ENCODE peak calls at places on chromosomes 16 and 17, in seven cellular contexts. K is AG09309, L is epithelial cell of esophagus, A is left lung, G is cardiac fibroblast, Z is heart right ventricle, H is right atrium auricular region. W is an unnamed sample.

GRCh38 chr17:58219789-58220183 is 731 bp upstream of the MKS1 start:
- DNase-seq in K (no peak), L (peak), A (no peak), G (no peak), Z (no peak), H (no peak), W (no peak)

GRCh38 chr17:57559634-57560387 is 185.3 kb downstream of the CCDC182 start:
- DNase-seq in K (no peak), L (no peak), A (peak), G (no peak), Z (no peak), H (no peak), W (no peak)

GRCh38 chr17:58564971-58565370 is 50.5 kb upstream of the MTMR4 start:
- DNase-seq in K (no peak), L (no peak), A (no peak), G (no peak), Z (no peak), H (no peak), W (no peak)

GRCh38 chr17:37570527-37571093 is 38.6 kb downstream of the SYNRG start:
- DNase-seq in K (no peak), L (peak), A (no peak), G (peak), Z (peak), H (no peak), W (peak)

GRCh38 chr16:68183033-68183432 is 52.9 kb downstream of the ESRP2 start:
- DNase-seq in K (no peak), L (no peak), A (no peak), G (no peak), Z (no peak), H (no peak), W (no peak)

GRCh38 chr17:4806420-4806769 is 557 bp upstream of the PLD2 start:
- DNase-seq in K (no peak), L (no peak), A (no peak), G (peak), Z (no peak), H (no peak), W (no peak)

GRCh38 chr16:57377080-57377841 is 5.0 kb downstream of the CX3CL1 start:
- DNase-seq in K (no peak), L (peak), A (no peak), G (no peak), Z (no peak), H (no peak), W (peak)

GRCh38 chr16:10983175-10983558 is 38.8 kb downstream of the CLEC16A start:
- DNase-seq in K (no peak), L (peak), A (no peak), G (no peak), Z (no peak), H (no peak), W (no peak)

GRCh38 chr16:53421248-53421647 is 13.0 kb upstream of the RBL2 start:
- DNase-seq in K (no peak), L (no peak), A (peak), G (no peak), Z (no peak), H (no peak), W (no peak)
- TF ChIP-seq CTCF in K (no peak), L (no peak), A (no peak), G (no peak), Z (no peak), H (no peak), W (no peak)

GRCh38 chr17:50055055-50055425 is 870 bp upstream of the ITGA3 start:
- DNase-seq in K (no peak), L (peak), A (no peak), G (no peak), Z (no peak), H (no peak), W (peak)

GRCh38 chr17:50056961-50057330 is 1.0 kb downstream of the ITGA3 start:
- DNase-seq in K (no peak), L (peak), A (no peak), G (peak), Z (no peak), H (peak), W (peak)

GRCh38 chr17:50056217-50056960 is 479 bp downstream of the ITGA3 start:
- DNase-seq in K (no peak), L (peak), A (peak), G (peak), Z (no peak), H (peak), W (peak)

GRCh38 chr17:50057521-50057991 is 1.6 kb downstream of the ITGA3 start:
- DNase-seq in K (no peak), L (no peak), A (no peak), G (no peak), Z (no peak), H (no peak), W (no peak)

GRCh38 chr17:50055426-50056216 is at the start of gene ITGA3:
- DNase-seq in K (peak), L (peak), A (peak), G (peak), Z (peak), H (peak), W (peak)
- H3K4me3 ChIP-seq in K (peak), L (peak), A (peak), G (peak), Z (peak), H (peak), W (peak)

GRCh38 chr17:17661834-17662233 is 19.4 kb upstream of the RAI1 start:
- DNase-seq in K (no peak), L (no peak), A (no peak), G (no peak), Z (no peak), H (no peak), W (no peak)
- TF ChIP-seq CTCF in K (no peak), L (no peak), A (no peak), G (no peak), Z (no peak), H (no peak), W (peak)

DNA sequence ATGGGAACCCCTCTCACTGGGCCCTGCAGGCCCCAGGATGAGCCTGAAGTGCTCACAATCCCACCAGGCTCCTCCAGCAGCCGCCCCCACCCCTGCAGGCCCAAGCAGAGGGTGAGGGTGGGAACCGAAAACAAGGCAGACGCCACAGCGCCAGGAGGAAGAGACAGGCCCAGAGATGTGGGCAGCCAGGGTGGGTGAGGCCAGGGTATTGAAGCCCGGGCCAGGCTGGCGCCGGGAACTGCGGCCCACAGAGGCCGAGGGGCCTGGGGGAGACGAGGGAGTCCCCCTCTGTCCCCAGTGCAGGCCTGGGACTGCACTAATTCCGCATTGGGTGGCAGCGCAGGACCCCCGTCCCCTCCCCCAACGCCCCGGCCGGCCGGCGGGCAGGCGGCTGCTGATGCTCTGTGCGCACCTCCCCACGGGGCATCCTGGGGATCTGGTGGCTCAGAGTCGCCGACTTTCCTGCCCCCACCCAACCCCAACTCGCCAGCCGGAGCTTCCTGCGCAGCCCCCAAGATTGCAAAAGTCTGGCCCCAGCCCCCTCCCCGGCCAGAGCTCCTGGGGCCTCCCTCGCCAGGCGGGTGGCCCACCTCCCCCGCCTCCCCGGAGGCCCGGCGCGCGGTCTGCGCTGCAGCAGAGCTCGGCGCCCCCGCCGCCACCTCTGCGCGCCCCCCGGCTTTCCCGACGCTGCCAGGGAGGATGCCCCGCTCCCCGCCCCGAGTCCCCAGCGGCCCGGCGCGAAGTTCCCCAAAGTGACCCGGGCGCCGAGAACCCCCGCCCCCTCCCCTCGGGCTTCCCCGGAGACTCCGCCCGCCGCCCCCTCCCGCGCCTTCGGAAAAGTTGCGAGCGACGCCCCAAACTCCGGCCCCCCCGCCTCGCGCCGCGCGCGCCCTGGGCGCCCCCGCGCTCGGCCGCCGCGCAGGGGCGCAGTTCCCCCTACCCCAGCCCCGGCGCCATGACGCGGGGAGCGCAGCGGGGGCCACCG is 107.8 kb downstream of the ENGASE start:
- DNase-seq in K (no peak), L (no peak), A (peak), G (no peak), Z (no peak), H (no peak), W (no peak)
- H3K4me3 ChIP-seq in K (no peak), L (no peak), A (no peak), G (no peak), Z (no peak), H (no peak), W (no peak)

GRCh38 chr17:27455914-27456680 is at the start of gene KSR1:
- DNase-seq in K (no peak), L (peak), A (peak), G (peak), Z (peak), H (peak), W (peak)
- TF ChIP-seq CTCF in K (no peak), L (peak), A (no peak), G (peak), Z (peak), H (peak), W (peak)

DNA sequence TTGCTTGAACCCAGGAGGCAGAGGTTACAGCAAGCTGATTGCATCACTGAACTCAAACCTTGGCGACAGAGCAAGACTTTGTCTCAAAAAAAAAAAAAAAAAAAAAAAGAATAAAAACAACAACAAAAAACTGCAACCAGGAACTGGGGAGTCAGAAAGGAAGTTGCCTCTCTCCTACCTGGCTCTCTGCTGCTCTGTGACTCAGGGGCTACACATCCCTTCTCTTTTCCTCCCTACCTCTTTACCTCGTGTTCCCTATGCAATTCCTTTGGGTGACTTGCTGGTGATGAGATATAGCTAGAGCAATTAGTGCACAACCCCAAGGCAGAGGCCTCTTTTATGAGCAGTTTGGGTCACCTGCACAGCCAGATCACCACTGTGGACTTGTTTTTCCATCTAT is 95.9 kb downstream of the ABCC1 start:
- DNase-seq in K (no peak), L (peak), A (no peak), G (peak), Z (no peak), H (no peak), W (no peak)
- H3K4me3 ChIP-seq in K (no peak), L (no peak), A (no peak), G (no peak), Z (no peak), H (no peak), W (no peak)

GRCh38 chr16:4328580-4329353 is 12.9 kb downstream of the GLIS2 start:
- DNase-seq in K (no peak), L (no peak), A (no peak), G (no peak), Z (no peak), H (no peak), W (no peak)

GRCh38 chr16:4330277-4330882 is 14.5 kb downstream of the GLIS2 start:
- DNase-seq in K (no peak), L (peak), A (peak), G (peak), Z (peak), H (peak), W (peak)

GRCh38 chr16:4327386-4327781 is 11.5 kb downstream of the GLIS2 start:
- DNase-seq in K (no peak), L (no peak), A (peak), G (no peak), Z (no peak), H (no peak), W (no peak)

GRCh38 chr16:4329354-4329775 is 13.5 kb downstream of the GLIS2 start:
- DNase-seq in K (no peak), L (no peak), A (no peak), G (no peak), Z (no peak), H (no peak), W (no peak)

DNA sequence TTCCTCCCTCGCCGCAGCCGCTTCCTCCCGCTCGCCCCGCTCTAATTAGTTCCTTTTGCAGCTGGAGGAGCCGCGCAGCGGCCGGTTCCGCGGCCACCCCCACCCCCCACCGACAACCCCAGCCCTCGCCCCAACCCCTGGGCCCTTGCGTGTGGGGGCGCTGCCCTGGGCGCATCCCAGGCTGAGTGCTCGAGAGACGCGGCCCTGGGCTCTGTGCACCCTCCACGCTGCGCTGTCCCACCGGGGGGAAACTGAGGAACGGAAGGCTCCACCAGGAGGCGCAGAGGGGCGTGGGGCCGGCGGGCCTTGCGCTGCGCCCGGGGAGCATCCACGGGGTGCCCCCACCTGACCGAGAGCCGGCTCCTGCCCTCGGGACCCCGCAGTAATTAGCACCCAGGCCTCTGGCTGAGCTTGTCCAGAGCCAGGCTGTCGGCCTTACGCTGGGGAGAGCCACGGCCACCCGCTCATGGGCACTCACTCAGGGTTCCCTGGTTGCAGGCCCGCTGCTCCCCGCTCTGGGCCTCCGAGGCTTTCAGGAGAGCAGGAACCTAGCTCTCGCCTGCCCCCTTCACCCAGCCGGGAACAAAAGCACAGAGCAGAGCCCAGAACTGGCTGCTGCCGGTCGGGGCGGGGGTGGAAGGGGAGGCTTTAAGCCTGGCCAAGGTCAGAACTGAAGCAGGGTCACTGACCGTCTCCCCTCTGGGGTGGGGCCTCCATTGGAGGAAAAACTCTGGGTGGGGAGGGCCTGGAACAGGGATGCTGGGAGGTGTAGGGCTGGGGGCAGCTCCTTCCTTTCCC is 12.1 kb downstream of the GLIS2 start:
- DNase-seq in K (no peak), L (peak), A (peak), G (peak), Z (peak), H (peak), W (peak)
- TF ChIP-seq CTCF in K (peak), L (peak), A (peak), G (peak), Z (peak), H (peak), W (peak)

DNA sequence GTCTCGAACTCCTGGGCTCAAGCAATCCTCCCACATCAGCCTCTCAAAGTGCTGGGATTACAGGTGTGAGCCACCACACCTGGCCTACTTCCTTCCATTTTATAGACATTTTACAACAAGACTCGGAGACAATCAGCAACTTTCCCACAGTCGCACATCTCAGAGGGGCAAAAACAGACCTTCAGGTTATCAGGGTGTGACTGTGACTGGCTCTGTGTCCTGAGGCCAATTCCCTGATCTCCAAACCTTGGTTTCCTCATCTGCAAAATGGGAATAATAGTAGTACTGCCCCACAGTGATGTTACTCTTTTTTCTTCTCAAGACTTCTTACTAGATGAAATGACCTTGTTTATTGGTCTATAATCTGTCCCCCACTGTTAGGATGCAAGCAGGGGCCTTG is 10.8 kb upstream of the KCNH6 start:
- DNase-seq in K (no peak), L (no peak), A (no peak), G (no peak), Z (no peak), H (no peak), W (no peak)
- H3K4me3 ChIP-seq in K (no peak), L (no peak), A (no peak), G (no peak), Z (no peak), H (no peak), W (no peak)

GRCh38 chr17:47323382-47324223 is at the start of gene EFCAB13:
- DNase-seq in K (no peak), L (peak), A (peak), G (peak), Z (peak), H (peak), W (peak)
- TF ChIP-seq CTCF in K (peak), L (no peak), A (peak), G (peak), Z (peak), H (peak), W (no peak)